ENCODE peak calls at places on chromosome 13, in ten cellular contexts. C is HCT116, T is GM23338, V is PC-3, O is SK-N-SH, K is Karpas-422, U is hepatocyte, F is PC-9, H is OCI-LY7, E is MM.1S. P is an unnamed sample.

GRCh38 chr13:46267166-46267565 is 55.4 kb downstream of the LRRC63 start:
- DNase-seq in H (no peak), C (no peak), K (no peak), U (no peak), V (no peak), F (no peak), T (no peak), O (no peak), E (no peak), P (no peak)

GRCh38 chr13:108302279-108302678 is 32.8 kb downstream of the TNFSF13B start:
- DNase-seq in V (peak; percentile 16), E (no peak), H (no peak), U (no peak), T (no peak), K (no peak), O (no peak), C (no peak), F (no peak), P (no peak)

GRCh38 chr13:67416047-67416925 is 186.2 kb upstream of the PCDH9 start:
- DNase-seq in V (peak; percentile 45), F (peak; percentile 22), H (peak; percentile 5), E (no peak), O (peak; percentile 32), C (no peak), K (peak; percentile 78), T (peak; percentile 82), U (peak; percentile 64), P (peak; percentile 24)

GRCh38 chr13:112674412-112675383 is 15.1 kb upstream of the ATP11A start:
- DNase-seq in F (no peak), H (no peak), U (no peak), T (no peak), E (peak; percentile 55), K (no peak), C (no peak), V (no peak), O (no peak), P (no peak)

GRCh38 chr13:30610311-30610710 is 7.4 kb upstream of the USPL1 start:
- DNase-seq in O (no peak), U (no peak), F (no peak), K (peak; percentile 52), V (no peak), H (no peak), C (no peak), T (no peak), E (no peak), P (no peak)

GRCh38 chr13:73059460-73060250 is 850 bp downstream of the KLF5 start:
- DNase-seq in V (peak; percentile 43), H (peak; percentile 20), O (no peak), T (peak; percentile 80), U (peak; percentile 81), K (peak; percentile 69), C (no peak), E (peak; percentile 54), F (peak; percentile 73), P (peak; percentile 62)

GRCh38 chr13:72804301-72804700 is 22.4 kb downstream of the PIBF1 start:
- DNase-seq in H (no peak), V (no peak), O (no peak), K (no peak), U (no peak), T (no peak), F (no peak), E (no peak), C (no peak), P (no peak)

GRCh38 chr13:113548778-113549621 is 35.6 kb upstream of the TFDP1 start:
- DNase-seq in F (no peak), H (no peak), K (no peak), E (no peak), T (no peak), U (no peak), O (peak; percentile 84), C (no peak), V (no peak), P (no peak)

GRCh38 chr13:86945596-86945995 is 725.6 kb upstream of the SLITRK5 start:
- DNase-seq in C (no peak), E (no peak), K (no peak), T (no peak), V (no peak), O (no peak), H (no peak), F (no peak), U (no peak), P (no peak)

GRCh38 chr13:108283110-108283509 is 13.6 kb downstream of the TNFSF13B start:
- DNase-seq in U (no peak), C (no peak), H (no peak), T (no peak), V (peak; percentile 31), E (no peak), O (no peak), F (no peak), K (no peak), P (no peak)

GRCh38 chr13:47038196-47038595 is 141.3 kb upstream of the HTR2A start:
- DNase-seq in H (no peak), F (no peak), U (no peak), O (no peak), V (no peak), C (no peak), E (no peak), T (no peak), K (no peak), P (peak; percentile 21)

GRCh38 chr13:87656311-87656710 is 14.9 kb upstream of the SLITRK5 start:
- DNase-seq in C (no peak), K (no peak), V (peak; percentile 9), U (no peak), E (no peak), H (no peak), O (no peak), T (no peak), F (no peak), P (no peak)

GRCh38 chr13:56332671-56333070 is 808.0 kb upstream of the PRR20A start:
- DNase-seq in V (no peak), O (no peak), U (no peak), K (no peak), C (no peak), T (no peak), H (no peak), F (no peak), E (no peak), P (no peak)

GRCh38 chr13:99614465-99614885 is 113.2 kb downstream of the TM9SF2 start:
- DNase-seq in E (peak; percentile 36), H (peak; percentile 48), V (no peak), T (peak; percentile 66), U (peak; percentile 42), O (peak; percentile 32), K (peak; percentile 77), C (no peak), F (no peak), P (no peak)

GRCh38 chr13:110360598-110360997 is 53.5 kb downstream of the COL4A2 start:
- DNase-seq in U (no peak), C (no peak), K (no peak), V (no peak), H (no peak), F (no peak), O (no peak), E (no peak), T (no peak), P (no peak)

GRCh38 chr13:110359840-110360301 is 52.8 kb downstream of the COL4A2 start:
- DNase-seq in E (no peak), H (no peak), K (no peak), U (no peak), O (no peak), F (no peak), C (no peak), T (no peak), V (no peak), P (no peak)

GRCh38 chr13:110363009-110363408 is 55.9 kb downstream of the COL4A2 start:
- DNase-seq in V (no peak), U (no peak), E (no peak), C (peak; percentile 8), T (peak; percentile 64), H (no peak), O (no peak), K (peak; percentile 67), F (no peak), P (no peak)

GRCh38 chr13:110364081-110364480 is 57.0 kb downstream of the COL4A2 start:
- DNase-seq in H (no peak), O (no peak), F (no peak), T (no peak), V (no peak), K (no peak), E (no peak), C (no peak), U (no peak), P (no peak)

GRCh38 chr13:110361365-110361911 is 54.4 kb downstream of the COL4A2 start:
- DNase-seq in T (no peak), K (no peak), F (no peak), V (no peak), H (no peak), C (no peak), U (no peak), O (no peak), E (no peak), P (peak; percentile 97)
- H3K27ac ChIP-seq in T (no peak overlapping the region), K (no peak overlapping the region), F (no peak overlapping the region), V (no peak overlapping the region), H (no peak overlapping the region), C (no peak overlapping the region), U (no peak overlapping the region), O (no peak overlapping the region), E (no peak overlapping the region), P (peak overlapping the region; percentile 88)

GRCh38 chr13:21541271-21541670 is 62.7 kb downstream of the MICU2 start:
- DNase-seq in O (no peak), F (no peak), C (no peak), K (no peak), V (peak; percentile 70), H (no peak), T (no peak), U (no peak), E (no peak), P (no peak)
- H3K9me2 ChIP-seq in O (no peaks in the 10 kb centered on the region), F (no peaks in the 10 kb centered on the region), C (no peaks in the 10 kb centered on the region), K (no peaks in the 10 kb centered on the region), V (no peaks in the 10 kb centered on the region), H (no peaks in the 10 kb centered on the region), T (no peaks in the 10 kb centered on the region), U (no peaks in the 10 kb centered on the region), E (no peaks in the 10 kb centered on the region), P (no peaks in the 10 kb centered on the region)

DNA sequence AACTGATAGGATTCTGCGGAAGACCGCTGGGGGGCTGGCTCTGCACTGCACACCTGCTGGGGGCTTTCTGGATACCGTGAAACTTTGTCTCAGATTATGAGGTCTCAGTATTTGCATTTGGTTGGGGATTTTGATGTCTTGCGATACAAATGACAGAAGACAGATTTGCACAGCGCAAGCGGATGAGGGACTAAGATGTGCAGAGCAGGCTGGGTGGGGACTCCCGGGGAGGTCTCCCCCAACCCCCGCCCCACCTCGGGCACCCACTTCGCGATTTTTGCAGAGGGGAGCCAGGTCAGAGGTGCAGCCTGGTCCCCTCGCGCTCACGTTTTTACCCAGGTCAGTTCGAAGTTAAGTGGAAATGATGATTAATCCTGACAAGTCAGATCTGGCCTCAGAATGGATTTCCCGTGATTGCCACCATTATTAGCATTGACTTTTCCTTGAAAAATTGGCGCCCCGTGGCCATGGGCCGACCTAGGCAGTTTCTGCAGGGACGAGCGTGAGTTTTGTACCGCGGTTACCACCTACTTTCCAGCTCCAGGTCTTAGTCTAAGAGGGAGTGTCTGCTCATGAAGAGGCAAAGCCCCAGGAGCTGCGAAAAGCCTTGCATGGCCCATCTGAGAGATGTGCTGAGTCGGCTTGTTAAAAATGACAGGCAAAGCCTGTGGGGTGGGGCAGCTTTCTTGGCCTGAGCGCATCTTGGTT is 1.3 kb upstream of the GJB2 start:
- DNase-seq in K (no peak), E (no peak), U (no peak), H (no peak), V (no peak), C (no peak), F (no peak), T (peak; percentile 52), O (no peak), P (peak; percentile 24)
- H3K4me3 ChIP-seq in K (peak overlapping the region; percentile 20), E (peak overlapping the region; percentile 64), U (no peak overlapping the region), H (no peak overlapping the region), V (no peak overlapping the region), C (no peak overlapping the region), F (no peak overlapping the region), T (peak overlapping the region; percentile 69), O (no peak overlapping the region), P (no peak overlapping the region)

GRCh38 chr13:41648314-41648935 is 191.1 kb downstream of the RGCC start:
- DNase-seq in T (peak; percentile 33), H (no peak), V (peak; percentile 85), C (peak; percentile 80), U (peak; percentile 17), K (no peak), E (no peak), O (no peak), F (no peak), P (peak; percentile 24)
- H3K27ac ChIP-seq in T (no peak overlapping the region), H (no peak overlapping the region), V (peak overlapping the region; percentile 68), C (peak overlapping the region; percentile 48), U (peak overlapping the region; percentile 62), K (no peak overlapping the region), E (no peak overlapping the region), O (peak overlapping the region; percentile 34), F (peak overlapping the region; percentile 66), P (peak overlapping the region; percentile 34)